ENCODE peak calls at places on chromosomes 5 and 9, in seven cellular contexts. I is HuH-7.5, Q is C1 segment of cervical spinal cord, U is tibial nerve, P is left cardiac atrium, X is AG08395, N is germinal center. J is an unnamed sample.

GRCh38 chr9:18499987-18500386 is 26.0 kb downstream of the ADAMTSL1 start:
- DNase-seq in I (no peak), Q (no peak), U (no peak), P (no peak), X (no peak), N (no peak), J (no peak)

GRCh38 chr5:74275204-74275992 is 365.1 kb downstream of the ENC1 start:
- DNase-seq in I (no peak), Q (no peak), U (no peak), P (no peak), X (peak), N (no peak), J (no peak)

GRCh38 chr5:147101654-147102053 is 133.2 kb upstream of the STK32A start:
- DNase-seq in I (no peak), Q (no peak), U (no peak), P (no peak), X (peak), N (no peak), J (no peak)

GRCh38 chr5:147188200-147189108 is 46.4 kb upstream of the STK32A start:
- DNase-seq in I (peak), Q (no peak), U (no peak), P (peak), X (peak), N (peak), J (peak)

GRCh38 chr5:161306354-161306990 is 240.1 kb downstream of the GABRB2 start:
- DNase-seq in I (no peak), Q (no peak), U (no peak), P (no peak), X (no peak), N (no peak), J (no peak)

GRCh38 chr5:151213803-151214613 is 9.9 kb downstream of the CCDC69 start:
- DNase-seq in I (no peak), Q (no peak), U (peak), P (peak), X (no peak), N (peak), J (no peak)

GRCh38 chr5:138900281-138900965 is 25.3 kb upstream of the LRRTM2 start:
- DNase-seq in I (no peak), Q (no peak), U (no peak), P (no peak), X (no peak), N (no peak), J (peak)

GRCh38 chr9:106962105-106962504 is 99.1 kb downstream of the ZNF462 start:
- DNase-seq in I (no peak), Q (no peak), U (no peak), P (no peak), X (no peak), N (no peak), J (no peak)

GRCh38 chr5:82749453-82749852 is 327.7 kb downstream of the TMEM167A start:
- DNase-seq in I (no peak), Q (no peak), U (no peak), P (no peak), X (no peak), N (no peak), J (no peak)

GRCh38 chr5:116872986-116873385 is 298.4 kb upstream of the SEMA6A start:
- DNase-seq in I (no peak), Q (no peak), U (no peak), P (no peak), X (no peak), N (no peak), J (no peak)

GRCh38 chr5:10564838-10565784 is 1.2 kb downstream of the ANKRD33B start:
- DNase-seq in I (no peak), Q (no peak), U (no peak), P (no peak), X (no peak), N (no peak), J (no peak)

GRCh38 chr9:17063535-17064135 is 71.2 kb upstream of the CNTLN start:
- DNase-seq in I (no peak), Q (no peak), U (no peak), P (no peak), X (peak), N (no peak), J (peak)

GRCh38 chr5:124748687-124749594 is 2.5 kb upstream of the ZNF608 start:
- DNase-seq in I (peak), Q (no peak), U (peak), P (peak), X (peak), N (peak), J (peak)

GRCh38 chr9:134863941-134864820 is 16.4 kb upstream of the FCN2 start:
- DNase-seq in I (no peak), Q (no peak), U (no peak), P (no peak), X (no peak), N (no peak), J (peak)